ENCODE peak calls at places on chromosomes 6 and 20, in eight cellular contexts. M is SHP77 treated with DMSO at 0.1 percent for 48 hours, L is heart left ventricle, E is hepatocyte, J is NCI-H1930, X is esophagus squamous epithelium, C is NCI-H1092 treated with DMSO at 0.1 percent for 48 hours, Q is hypothalamus. I is an unnamed sample.

GRCh38 chr20:20204326-20204725 is 152.0 kb downstream of the CFAP61 start:
- DNase-seq in X (no peak), M (peak), E (no peak), J (peak), Q (no peak), L (no peak), C (peak), I (no peak)

GRCh38 chr6:336159-337114 is 44.1 kb downstream of the DUSP22 start:
- DNase-seq in Q (no peak), E (no peak), M (no peak), X (no peak), J (no peak), L (no peak), C (no peak), I (peak)

GRCh38 chr20:18856873-18857272 is 43.3 kb downstream of the SCP2D1 start:
- DNase-seq in L (no peak), Q (no peak), J (no peak), M (no peak), X (no peak), C (no peak), E (no peak), I (no peak)

GRCh38 chr6:145633981-145634627 is 101.2 kb downstream of the EPM2A start:
- DNase-seq in C (peak), L (peak), J (peak), M (peak), Q (peak), E (peak), X (no peak), I (peak)

GRCh38 chr6:11931296-11932035 is 80.6 kb upstream of the HIVEP1 start:
- DNase-seq in Q (no peak), E (no peak), L (no peak), C (no peak), X (no peak), M (no peak), J (no peak), I (no peak)

GRCh38 chr20:63857751-63858392 is 3.4 kb upstream of the ABHD16B start:
- DNase-seq in X (no peak), Q (no peak), M (no peak), J (no peak), E (no peak), L (peak), C (no peak), I (no peak)

GRCh38 chr6:43786664-43787329 is 16.8 kb downstream of the VEGFA start:
- DNase-seq in X (no peak), M (no peak), C (no peak), Q (no peak), E (no peak), J (no peak), L (no peak), I (no peak)

GRCh38 chr6:143337201-143337949 is 113.1 kb downstream of the ADAT2 start:
- DNase-seq in M (no peak), J (no peak), Q (no peak), L (peak), X (no peak), E (peak), C (no peak), I (peak)

GRCh38 chr6:13710552-13711383 is 867 bp downstream of the RANBP9 start:
- DNase-seq in C (no peak), M (no peak), L (peak), X (no peak), Q (peak), J (no peak), E (peak), I (peak)

GRCh38 chr6:64254558-64254957 is 619.0 kb downstream of the PHF3 start:
- DNase-seq in Q (no peak), E (no peak), C (no peak), J (no peak), L (no peak), M (no peak), X (no peak), I (no peak)

GRCh38 chr6:23663652-23664051 is 462.4 kb upstream of the NRSN1 start:
- DNase-seq in X (no peak), E (no peak), M (no peak), J (no peak), Q (no peak), C (no peak), L (no peak), I (no peak)

GRCh38 chr6:3794092-3794491 is 42.6 kb upstream of the PXDC1 start:
- DNase-seq in C (no peak), Q (no peak), J (no peak), L (no peak), X (no peak), M (no peak), E (no peak), I (no peak)

GRCh38 chr6:35764238-35764896 is 12.0 kb upstream of the CLPSL2 start:
- DNase-seq in J (no peak), E (no peak), X (no peak), Q (no peak), M (no peak), C (no peak), L (no peak), I (no peak)

GRCh38 chr20:53735536-53736050 is 142.0 kb upstream of the ZNF217 start:
- DNase-seq in C (no peak), Q (no peak), X (no peak), J (no peak), E (peak), L (no peak), M (no peak), I (no peak)

GRCh38 chr6:125952764-125953501 is 3.6 kb upstream of the HINT3 start:
- DNase-seq in E (peak), C (no peak), X (no peak), Q (no peak), M (peak), J (no peak), L (no peak), I (no peak)

GRCh38 chr6:57307850-57308249 is 9.6 kb upstream of the PRIM2 start:
- DNase-seq in J (no peak), L (no peak), X (no peak), Q (no peak), C (no peak), E (no peak), M (no peak), I (no peak)

GRCh38 chr6:156310701-156311100 is 466.5 kb upstream of the ARID1B start:
- DNase-seq in E (no peak), X (no peak), C (peak), Q (no peak), J (no peak), M (no peak), L (no peak), I (no peak)

GRCh38 chr6:42339991-42340401 is 111.7 kb downstream of the TRERF1 start:
- DNase-seq in M (no peak), E (no peak), J (no peak), Q (no peak), L (no peak), X (no peak), C (no peak), I (peak)

GRCh38 chr6:110039996-110040383 is 61.9 kb downstream of the GPR6 start:
- DNase-seq in E (peak), X (no peak), Q (no peak), M (peak), L (no peak), C (peak), J (peak), I (peak)

GRCh38 chr20:24996449-24997195 is 4.1 kb upstream of the APMAP start:
- DNase-seq in C (no peak), E (no peak), Q (no peak), J (no peak), L (no peak), X (no peak), M (no peak), I (no peak)

GRCh38 chr6:23981923-23982322 is 144.1 kb upstream of the NRSN1 start:
- DNase-seq in X (no peak), M (no peak), L (no peak), Q (no peak), E (no peak), C (no peak), J (no peak), I (no peak)

GRCh38 chr20:6122111-6122872 is 538 bp downstream of the FERMT1 start:
- DNase-seq in X (no peak), C (no peak), L (no peak), Q (no peak), E (peak), M (peak), J (no peak), I (no peak)

GRCh38 chr6:147207851-147208754 is 3.9 kb downstream of the STXBP5 start:
- DNase-seq in X (no peak), E (no peak), M (no peak), L (no peak), Q (no peak), J (no peak), C (no peak), I (no peak)

GRCh38 chr20:35117148-35117547 is 24.5 kb upstream of the TRPC4AP start:
- DNase-seq in L (no peak), Q (no peak), E (no peak), C (no peak), X (no peak), M (no peak), J (no peak), I (no peak)

GRCh38 chr6:156830126-156830525 is 52.9 kb downstream of the ARID1B start:
- DNase-seq in L (no peak), J (no peak), M (no peak), Q (no peak), E (no peak), C (no peak), X (no peak), I (no peak)

GRCh38 chr6:152206072-152206818 is 398.8 kb downstream of the ESR1 start:
- DNase-seq in L (no peak), C (no peak), X (no peak), E (peak), Q (peak), J (no peak), M (no peak), I (no peak)

GRCh38 chr6:56713285-56713684 is 70.6 kb upstream of the DST start:
- DNase-seq in C (no peak), X (no peak), M (no peak), Q (no peak), L (peak), J (no peak), E (peak), I (no peak)